ENCODE peak calls at places on chromosomes 13 and 19, in nine cellular contexts. I is activated T-cell treated with anti-CD3 and anti-CD28 coated beads for 1 hour; Y is activated naive CD4-positive, alpha-beta T cell treated with anti-CD3 and anti-CD28 coated beads, Interleukin-2, amount 10 ng/mL, durations not matched to agents 7 days and 5 days; N is T-helper 2 cell; X is AG08396; R is kidney glomerular epithelial cell; Q is non-pigmented ciliary epithelial cell; M is tibial artery; F is GM04504. G is an unnamed sample.

GRCh38 chr19:32224371-32225244 is 120.8 kb upstream of the ZNF507 start:
- DNase-seq in N (peak; percentile 29), I (peak; percentile 47), X (peak; percentile 90), Q (no peak), M (no peak), F (peak; percentile 18), Y (peak; percentile 63), R (peak; percentile 9), G (peak; percentile 24)

GRCh38 chr13:112615391-112615790 is 27.4 kb upstream of the TUBGCP3 start:
- DNase-seq in N (no peak), M (no peak), I (no peak), Y (no peak), X (no peak), R (no peak), F (no peak), Q (no peak), G (no peak)

GRCh38 chr19:14497347-14497921 is 1.5 kb upstream of the GIPC1 start:
- DNase-seq in Y (no peak), M (no peak), R (no peak), F (no peak), N (no peak), Q (no peak), X (no peak), I (no peak), G (no peak)

GRCh38 chr13:34011552-34012085 is 193.7 kb downstream of the RFC3 start:
- DNase-seq in Q (no peak), R (no peak), Y (no peak), X (no peak), M (no peak), I (no peak), F (no peak), N (no peak), G (no peak)

GRCh38 chr13:97307882-97308624 is 85.9 kb downstream of the MBNL2 start:
- DNase-seq in X (no peak), N (no peak), Y (no peak), F (peak; percentile 47), Q (no peak), R (peak; percentile 87), I (no peak), M (no peak), G (peak; percentile 17)

GRCh38 chr19:35011091-35011689 is 11.1 kb downstream of the GRAMD1A start:
- DNase-seq in I (no peak), N (no peak), Y (no peak), R (no peak), M (no peak), X (no peak), Q (no peak), F (no peak), G (no peak)

GRCh38 chr19:6476155-6476895 is 5.3 kb downstream of the DENND1C start:
- DNase-seq in R (peak; percentile 53), F (no peak), M (no peak), I (peak; percentile 51), X (peak; percentile 88), N (peak; percentile 40), Q (no peak), Y (peak; percentile 70), G (peak; percentile 82)

GRCh38 chr19:13208131-13208963 is 58.1 kb downstream of the IER2 start:
- DNase-seq in Q (peak; percentile 11), N (no peak), M (peak; percentile 41), I (peak; percentile 50), R (peak; percentile 12), Y (peak; percentile 86), F (peak; percentile 66), X (peak; percentile 90), G (no peak)

GRCh38 chr13:26961890-26962615 is 201.5 kb upstream of the GPR12 start:
- DNase-seq in I (no peak), N (no peak), M (no peak), F (no peak), Y (no peak), X (no peak), Q (no peak), R (no peak), G (no peak)

GRCh38 chr19:50025794-50026549 is at the start of gene ZNF473:
- DNase-seq in X (peak; percentile 90), R (peak; percentile 99), Y (peak; percentile 95), M (peak; percentile 94), N (peak; percentile 79), F (peak; percentile 93), Q (peak; percentile 71), I (peak; percentile 81), G (peak; percentile 93)

GRCh38 chr19:38270587-38271167 is 6.3 kb downstream of the SPINT2 start:
- DNase-seq in M (no peak), Q (no peak), Y (no peak), I (no peak), F (no peak), X (no peak), N (no peak), R (peak; percentile 10), G (peak; percentile 30)

GRCh38 chr13:101552286-101552685 is 99.8 kb downstream of the ITGBL1 start:
- DNase-seq in Y (no peak), Q (no peak), M (no peak), N (no peak), R (no peak), F (no peak), I (no peak), X (no peak), G (no peak)

GRCh38 chr19:35843676-35844481 is 8.4 kb downstream of the NPHS1 start:
- DNase-seq in R (no peak), I (no peak), Q (no peak), M (no peak), F (no peak), N (no peak), X (no peak), Y (peak; percentile 34), G (no peak)

GRCh38 chr13:44815507-44816074 is 173.7 kb downstream of the NUFIP1 start:
- DNase-seq in R (peak; percentile 90), I (no peak), N (no peak), Y (no peak), M (peak; percentile 43), F (peak; percentile 82), X (peak; percentile 90), Q (peak; percentile 98), G (peak; percentile 86)

GRCh38 chr13:32261567-32261966 is 53.6 kb downstream of the ZAR1L start:
- DNase-seq in F (peak; percentile 28), I (no peak), X (peak; percentile 64), Y (no peak), M (peak; percentile 80), R (peak; percentile 27), Q (peak; percentile 83), N (no peak), G (no peak)

GRCh38 chr13:20016649-20017364 is 58.3 kb downstream of the ZMYM2 start:
- DNase-seq in R (no peak), Q (no peak), F (no peak), I (no peak), M (no peak), X (no peak), N (no peak), Y (no peak), G (no peak)

GRCh38 chr19:53634768-53635167 is 3.0 kb downstream of the DPRX start:
- DNase-seq in Q (no peak), F (no peak), N (no peak), I (no peak), M (no peak), Y (no peak), X (no peak), R (no peak), G (no peak)

GRCh38 chr13:23765531-23765930 is 123.7 kb downstream of the MIPEP start:
- DNase-seq in Q (no peak), M (no peak), R (no peak), N (no peak), I (no peak), F (no peak), Y (no peak), X (no peak), G (no peak)

GRCh38 chr19:17943284-17944221 is 10.7 kb downstream of the CCDC124 start:
- DNase-seq in X (peak; percentile 2), N (no peak), Y (no peak), Q (no peak), M (no peak), R (no peak), F (no peak), I (no peak), G (no peak)

GRCh38 chr13:76481738-76482137 is 404.5 kb downstream of the KCTD12 start:
- DNase-seq in X (no peak), Y (no peak), I (no peak), N (no peak), F (no peak), Q (peak; percentile 22), M (no peak), R (no peak), G (no peak)

GRCh38 chr19:13839193-13839937 is 37.6 kb upstream of the NANOS3 start:
- DNase-seq in R (peak; percentile 42), M (peak; percentile 93), X (peak; percentile 79), Q (no peak), F (peak; percentile 79), N (peak; percentile 58), Y (peak; percentile 89), I (peak; percentile 75), G (peak; percentile 55)

GRCh38 chr19:2547033-2547680 is 71.2 kb downstream of the GADD45B start:
- DNase-seq in R (no peak), Y (no peak), F (no peak), N (no peak), I (no peak), Q (no peak), X (no peak), M (no peak), G (no peak)

GRCh38 chr13:44814836-44815235 is 174.4 kb downstream of the NUFIP1 start:
- DNase-seq in N (no peak), F (no peak), Y (no peak), X (no peak), M (no peak), Q (no peak), R (no peak), I (no peak), G (no peak)

GRCh38 chr19:50568321-50569022 is at the start of gene LRRC4B:
- DNase-seq in R (no peak), X (no peak), I (no peak), N (no peak), F (no peak), Q (no peak), M (no peak), Y (no peak), G (peak; percentile 22)

GRCh38 chr19:17340302-17340870 is 3.0 kb downstream of the GTPBP3 start:
- DNase-seq in F (no peak), I (no peak), R (no peak), X (no peak), N (no peak), M (no peak), Y (no peak), Q (no peak), G (no peak)

GRCh38 chr19:53664760-53665159 is 33.0 kb downstream of the DPRX start:
- DNase-seq in I (no peak), N (no peak), Y (no peak), F (no peak), X (no peak), R (no peak), Q (no peak), M (no peak), G (no peak)

GRCh38 chr19:2659856-2660432 is 42.5 kb downstream of the GNG7 start:
- DNase-seq in M (no peak), Q (no peak), R (no peak), Y (no peak), I (no peak), F (no peak), X (no peak), N (no peak), G (no peak)

GRCh38 chr13:93730780-93731179 is 504.2 kb downstream of the GPC6 start:
- DNase-seq in I (no peak), R (no peak), Q (no peak), Y (no peak), N (no peak), X (no peak), F (no peak), M (no peak), G (no peak)

GRCh38 chr13:50594276-50594970 is 249.1 kb downstream of the DLEU7 start:
- DNase-seq in F (no peak), R (no peak), M (no peak), N (no peak), X (no peak), I (no peak), Q (no peak), Y (peak; percentile 43), G (no peak)

GRCh38 chr13:90968510-90968909 is 379.0 kb upstream of the MIR17HG start:
- DNase-seq in Q (no peak), N (no peak), R (peak; percentile 22), Y (no peak), M (no peak), F (no peak), X (no peak), I (no peak), G (peak; percentile 57)

GRCh38 chr13:78319101-78319627 is 284.2 kb downstream of the POU4F1 start:
- DNase-seq in R (no peak), X (no peak), Q (no peak), M (no peak), Y (no peak), I (no peak), F (no peak), N (no peak), G (no peak)